ENCODE peak calls at places on chromosomes 5 and 9, in seven cellular contexts. One of them, this sample, is unnamed.
A peak's percentile ranks its signal among the peaks of the same experiment; 100 is the strongest.

GRCh38 chr5:54719384-54720306 is 202.1 kb downstream of the SNX18 start:
- DNase-seq in astrocyte of the spinal cord: peak; percentile 87
- DNase-seq in psoas muscle: no peak
- DNase-seq in upper lobe of right lung: no peak
- DNase-seq in transverse colon: no peak
- DNase-seq in body of pancreas: no peak
- DNase-seq in hepatocyte: no peak
- DNase-seq in this sample: no peak

GRCh38 chr9:120152295-120152694 is 427.7 kb downstream of the CDK5RAP2 start:
- DNase-seq in hepatocyte: no peak
- DNase-seq in body of pancreas: no peak
- DNase-seq in astrocyte of the spinal cord: no peak
- DNase-seq in psoas muscle: peak; percentile 17
- DNase-seq in transverse colon: no peak
- DNase-seq in upper lobe of right lung: no peak
- DNase-seq in this sample: no peak

GRCh38 chr9:136228107-136228875 is 17.3 kb downstream of the QSOX2 start:
- DNase-seq in hepatocyte: peak; percentile 43
- DNase-seq in transverse colon: no peak
- DNase-seq in body of pancreas: no peak
- DNase-seq in upper lobe of right lung: no peak
- DNase-seq in astrocyte of the spinal cord: peak; percentile 72
- DNase-seq in psoas muscle: no peak
- DNase-seq in this sample: no peak

GRCh38 chr5:55540525-55540924 is 5.8 kb upstream of the PLPP1 start:
- DNase-seq in astrocyte of the spinal cord: no peak
- DNase-seq in hepatocyte: no peak
- DNase-seq in psoas muscle: no peak
- DNase-seq in body of pancreas: no peak
- DNase-seq in upper lobe of right lung: no peak
- DNase-seq in transverse colon: no peak
- DNase-seq in this sample: no peak

GRCh38 chr9:96436456-96437126 is 13.4 kb upstream of the HABP4 start:
- DNase-seq in body of pancreas: no peak
- DNase-seq in psoas muscle: no peak
- DNase-seq in upper lobe of right lung: no peak
- DNase-seq in hepatocyte: no peak
- DNase-seq in transverse colon: no peak
- DNase-seq in astrocyte of the spinal cord: no peak
- DNase-seq in this sample: no peak

GRCh38 chr9:129280236-129281231 is 102.5 kb upstream of the IER5L start:
- DNase-seq in astrocyte of the spinal cord: no peak
- DNase-seq in transverse colon: peak; percentile 4
- DNase-seq in psoas muscle: no peak
- DNase-seq in hepatocyte: no peak
- DNase-seq in upper lobe of right lung: peak; percentile 56
- DNase-seq in body of pancreas: peak; percentile 3
- DNase-seq in this sample: no peak

GRCh38 chr9:123339666-123340414 is 16.2 kb upstream of the CRB2 start:
- DNase-seq in psoas muscle: no peak
- DNase-seq in body of pancreas: no peak
- DNase-seq in transverse colon: peak; percentile 47
- DNase-seq in hepatocyte: no peak
- DNase-seq in upper lobe of right lung: no peak
- DNase-seq in astrocyte of the spinal cord: no peak
- DNase-seq in this sample: no peak

GRCh38 chr5:67693956-67694564 is 497.5 kb upstream of the CD180 start:
- DNase-seq in transverse colon: peak; percentile 56
- DNase-seq in psoas muscle: peak; percentile 80
- DNase-seq in hepatocyte: peak; percentile 23
- DNase-seq in upper lobe of right lung: peak; percentile 68
- DNase-seq in body of pancreas: peak; percentile 13
- DNase-seq in astrocyte of the spinal cord: peak; percentile 14
- DNase-seq in this sample: peak; percentile 42

DNA sequence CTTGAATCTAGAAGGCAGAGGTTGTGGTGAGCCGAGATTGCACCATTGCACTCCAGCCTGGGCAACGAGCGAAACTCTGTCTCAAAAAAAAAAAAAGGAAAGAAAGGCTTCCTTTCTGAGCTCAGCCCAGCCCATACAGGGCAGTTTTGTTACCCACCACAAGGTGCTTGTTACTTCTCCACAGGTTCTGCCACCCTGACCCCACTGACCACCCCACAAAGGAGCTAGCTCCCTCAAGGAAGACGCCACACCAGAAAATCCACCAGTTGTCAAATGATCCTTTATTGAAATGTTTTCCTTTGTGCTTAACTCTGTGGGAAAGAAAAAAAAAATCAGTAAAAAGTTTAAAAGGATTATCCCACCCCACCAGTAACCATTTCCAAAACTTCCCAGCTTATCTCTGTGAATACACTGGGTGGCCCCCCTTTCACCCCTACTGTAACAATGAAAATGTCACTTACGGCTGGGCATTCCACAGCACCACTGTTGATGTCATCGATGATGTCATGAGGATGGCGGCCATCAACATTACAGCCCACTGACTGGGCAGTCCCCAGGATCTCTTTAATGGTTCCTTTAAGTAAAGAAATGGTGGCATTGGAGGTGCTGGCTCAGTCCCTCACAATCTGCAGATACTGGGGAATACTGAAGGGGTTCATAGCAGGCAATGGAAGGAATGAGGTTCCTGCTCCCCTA is 3.6 kb downstream of the RPL12 start:
- DNase-seq in psoas muscle: no peak
- DNase-seq in hepatocyte: no peak
- DNase-seq in astrocyte of the spinal cord: peak; percentile 24
- DNase-seq in upper lobe of right lung: no peak
- DNase-seq in transverse colon: no peak
- DNase-seq in body of pancreas: no peak
- DNase-seq in this sample: no peak
- TF ChIP-seq CTCF in psoas muscle: no peak
- TF ChIP-seq CTCF in hepatocyte: no peak
- TF ChIP-seq CTCF in astrocyte of the spinal cord: no peak
- TF ChIP-seq CTCF in upper lobe of right lung: no peak
- TF ChIP-seq CTCF in transverse colon: no peak
- TF ChIP-seq CTCF in body of pancreas: no peak
- TF ChIP-seq CTCF in this sample: no peak

DNA sequence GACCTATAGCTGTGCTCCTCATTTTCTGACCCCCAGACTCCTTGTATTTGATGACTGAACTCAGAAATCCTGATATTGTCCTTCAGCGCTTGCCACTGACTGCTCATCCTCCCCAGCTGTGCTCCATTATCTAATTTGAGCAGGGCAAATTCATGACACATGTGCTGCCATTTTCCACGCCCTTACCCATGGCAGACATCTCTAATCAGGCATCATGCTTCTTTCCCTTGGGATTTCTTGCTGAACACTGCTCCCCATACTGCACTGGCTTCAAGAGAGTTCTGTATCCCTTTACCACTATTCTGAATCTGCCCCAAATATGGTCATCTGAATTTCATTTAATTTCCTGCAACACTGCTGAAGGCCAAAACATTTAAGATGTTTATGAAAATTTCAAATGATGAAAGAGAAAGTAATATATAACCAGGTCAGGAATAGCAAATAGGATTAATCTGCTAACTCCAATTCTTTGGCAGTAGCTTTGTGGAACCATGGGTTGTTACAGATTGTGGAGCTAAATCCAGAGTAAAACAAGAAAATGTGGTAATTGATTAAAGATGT is 93.5 kb downstream of the CYFIP2 start:
- DNase-seq in transverse colon: no peak
- DNase-seq in psoas muscle: no peak
- DNase-seq in body of pancreas: no peak
- DNase-seq in upper lobe of right lung: no peak
- DNase-seq in hepatocyte: no peak
- DNase-seq in astrocyte of the spinal cord: no peak
- DNase-seq in this sample: no peak
- H3K4me3 ChIP-seq in transverse colon: no peak overlapping the region
- H3K4me3 ChIP-seq in psoas muscle: no peak overlapping the region
- H3K4me3 ChIP-seq in body of pancreas: no peak overlapping the region
- H3K4me3 ChIP-seq in upper lobe of right lung: no peak overlapping the region
- H3K4me3 ChIP-seq in hepatocyte: no peak overlapping the region
- H3K4me3 ChIP-seq in astrocyte of the spinal cord: no peak overlapping the region
- H3K4me3 ChIP-seq in this sample: no peak overlapping the region

DNA sequence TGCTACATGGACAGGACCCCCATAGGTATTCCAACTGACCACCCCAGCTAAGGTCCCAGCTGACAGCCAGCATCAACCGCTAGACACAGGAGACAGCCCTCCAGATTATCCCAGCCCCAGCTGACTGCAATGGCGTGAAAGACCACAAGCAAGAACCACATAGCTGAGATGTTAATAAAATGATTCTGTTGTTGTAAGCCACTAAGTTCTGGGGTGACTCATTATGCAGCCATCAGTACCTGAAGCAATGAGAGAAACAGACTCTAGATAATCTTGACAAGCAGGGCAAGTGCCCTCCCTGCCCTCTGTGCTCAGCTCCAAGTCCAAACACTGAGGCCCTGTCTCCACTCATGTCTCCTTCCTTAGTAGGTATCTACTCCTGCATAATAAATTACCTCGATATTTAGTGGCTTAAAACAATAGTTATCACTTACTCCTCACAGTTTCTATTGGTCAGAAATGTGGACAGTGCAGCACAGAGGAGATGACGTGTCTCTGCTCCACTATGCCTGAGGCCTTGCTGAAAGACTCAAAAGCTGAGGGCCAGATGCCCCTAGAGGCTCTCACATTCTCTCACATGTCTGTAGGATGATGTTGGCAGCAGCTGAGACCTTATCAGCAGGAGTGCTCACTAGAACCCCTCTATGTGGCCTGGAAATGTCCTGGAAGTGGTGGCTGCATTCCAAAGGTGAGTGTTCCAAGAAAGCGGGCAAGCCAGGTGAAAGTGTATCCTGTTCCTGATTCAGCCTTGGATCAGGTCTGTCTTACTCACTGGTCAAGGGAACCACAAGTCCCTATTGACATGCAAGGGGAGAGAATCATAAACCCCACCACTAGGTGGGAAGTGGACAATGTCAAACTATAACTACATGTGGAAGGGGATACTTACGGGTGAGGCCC is 2.5 kb downstream of the MGAT1 start:
- DNase-seq in astrocyte of the spinal cord: peak; percentile 77
- DNase-seq in body of pancreas: no peak
- DNase-seq in psoas muscle: no peak
- DNase-seq in upper lobe of right lung: no peak
- DNase-seq in hepatocyte: no peak
- DNase-seq in transverse colon: no peak
- DNase-seq in this sample: peak; percentile 55
- TF ChIP-seq CTCF in astrocyte of the spinal cord: peak; percentile 6
- TF ChIP-seq CTCF in body of pancreas: no peak
- TF ChIP-seq CTCF in psoas muscle: peak; percentile 11
- TF ChIP-seq CTCF in upper lobe of right lung: no peak
- TF ChIP-seq CTCF in hepatocyte: peak; percentile 2
- TF ChIP-seq CTCF in transverse colon: no peak
- TF ChIP-seq CTCF in this sample: peak; percentile 20

DNA sequence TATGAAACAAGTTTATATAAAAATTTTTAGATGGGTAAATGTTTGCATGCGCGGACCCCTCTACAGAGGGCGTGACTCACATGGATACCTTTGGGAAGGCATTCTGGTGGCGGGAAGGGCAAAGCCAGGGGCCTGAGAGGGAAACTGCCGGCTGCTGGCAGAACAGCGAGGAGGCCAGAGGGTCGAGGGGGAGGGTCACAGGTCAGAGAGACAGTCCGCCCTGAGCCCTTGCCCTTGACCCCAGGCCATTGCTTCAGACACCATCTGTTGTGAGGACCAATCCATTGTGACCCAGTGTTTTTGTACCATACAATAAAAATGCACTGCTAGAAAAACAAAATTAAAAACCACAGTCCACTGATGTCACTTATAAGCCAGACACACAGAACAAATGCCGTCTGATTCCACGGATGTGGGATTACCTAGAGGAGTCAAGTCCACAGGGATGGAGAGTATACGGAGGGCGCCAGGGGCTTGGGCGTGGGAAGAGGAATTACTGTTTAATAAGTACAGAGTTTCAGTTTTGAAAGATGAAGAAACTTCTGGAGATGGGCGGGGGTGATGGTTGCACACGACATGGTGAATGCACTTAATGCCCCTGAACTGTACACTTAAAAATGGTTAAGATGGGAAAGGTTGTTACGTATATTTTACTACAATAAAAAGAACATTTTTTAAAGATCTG is 11.9 kb downstream of the BTNL9 start:
- DNase-seq in transverse colon: no peak
- DNase-seq in body of pancreas: no peak
- DNase-seq in hepatocyte: no peak
- DNase-seq in upper lobe of right lung: no peak
- DNase-seq in astrocyte of the spinal cord: no peak
- DNase-seq in psoas muscle: no peak
- DNase-seq in this sample: no peak
- H3K4me3 ChIP-seq in transverse colon: peak overlapping the region; percentile 55
- H3K4me3 ChIP-seq in body of pancreas: no peak overlapping the region
- H3K4me3 ChIP-seq in hepatocyte: no peak overlapping the region
- H3K4me3 ChIP-seq in upper lobe of right lung: peak overlapping the region; percentile 55
- H3K4me3 ChIP-seq in astrocyte of the spinal cord: no peak overlapping the region
- H3K4me3 ChIP-seq in psoas muscle: peak overlapping the region; percentile 66
- H3K4me3 ChIP-seq in this sample: no peak overlapping the region